ENCODE peak calls at places on chromosomes 12 and 14, in six cellular contexts. J is GM23338, S is HCT116, W is K562, K is GM12878, Y is HepG2. A is an unnamed sample.

GRCh38 chr14:91924871-91925726 is 22.4 kb downstream of the FBLN5 start:
- DNase-seq in W (no peak), K (no peak), Y (no peak), S (no peak), J (peak), A (no peak)

GRCh38 chr12:28563926-28564325 is 373.7 kb downstream of the CCDC91 start:
- DNase-seq in W (no peak), S (no peak), J (no peak), K (no peak), Y (no peak), A (no peak)

GRCh38 chr14:25389948-25390347 is 340.0 kb upstream of the STXBP6 start:
- DNase-seq in J (no peak), Y (no peak), W (no peak), K (no peak), S (no peak), A (peak)

GRCh38 chr12:109777544-109777943 is 55.7 kb downstream of the TRPV4 start:
- DNase-seq in S (no peak), K (peak), Y (peak), J (peak), W (peak), A (peak)

GRCh38 chr14:37223947-37224474 is 26.3 kb downstream of the MIPOL1 start:
- DNase-seq in Y (no peak), S (no peak), J (no peak), K (no peak), W (no peak), A (no peak)

GRCh38 chr12:68042212-68042699 is 53.0 kb downstream of the IFNG-AS1 start:
- DNase-seq in W (no peak), S (no peak), Y (peak), K (peak), J (no peak), A (no peak)

GRCh38 chr12:78441737-78442453 is 422.7 kb upstream of the SYT1 start:
- DNase-seq in S (no peak), J (no peak), Y (no peak), K (no peak), W (no peak), A (no peak)

GRCh38 chr12:51632598-51632997 is 41.6 kb downstream of the SCN8A start:
- DNase-seq in S (no peak), J (no peak), K (no peak), W (no peak), Y (no peak), A (no peak)

GRCh38 chr14:77406086-77406485 is 17.2 kb downstream of the NOXRED1 start:
- DNase-seq in J (no peak), K (no peak), Y (no peak), W (peak), S (no peak), A (no peak)

GRCh38 chr12:123365141-123365917 is 682 bp upstream of the SBNO1 start:
- DNase-seq in Y (peak), S (peak), K (peak), W (peak), J (peak), A (peak)

GRCh38 chr14:68630081-68630571 is 162.7 kb downstream of the ZFP36L1 start:
- DNase-seq in K (no peak), S (no peak), Y (no peak), W (peak), J (no peak), A (no peak)

GRCh38 chr14:68631691-68632590 is 160.9 kb downstream of the ZFP36L1 start:
- DNase-seq in W (no peak), Y (no peak), S (no peak), K (no peak), J (no peak), A (no peak)

GRCh38 chr14:68628605-68629310 is 164.1 kb downstream of the ZFP36L1 start:
- DNase-seq in Y (peak), S (no peak), W (no peak), K (no peak), J (peak), A (no peak)

GRCh38 chr14:68631058-68631690 is 161.7 kb downstream of the ZFP36L1 start:
- DNase-seq in W (no peak), Y (no peak), S (no peak), K (no peak), J (no peak), A (no peak)

GRCh38 chr14:68630611-68631013 is 162.3 kb downstream of the ZFP36L1 start:
- DNase-seq in S (no peak), K (no peak), W (no peak), Y (peak), J (no peak), A (no peak)
- TF ChIP-seq POLR2AphosphoS5 in S (no peak), K (no peak), W (no peak), Y (no peak), J (no peak), A (no peak)

DNA sequence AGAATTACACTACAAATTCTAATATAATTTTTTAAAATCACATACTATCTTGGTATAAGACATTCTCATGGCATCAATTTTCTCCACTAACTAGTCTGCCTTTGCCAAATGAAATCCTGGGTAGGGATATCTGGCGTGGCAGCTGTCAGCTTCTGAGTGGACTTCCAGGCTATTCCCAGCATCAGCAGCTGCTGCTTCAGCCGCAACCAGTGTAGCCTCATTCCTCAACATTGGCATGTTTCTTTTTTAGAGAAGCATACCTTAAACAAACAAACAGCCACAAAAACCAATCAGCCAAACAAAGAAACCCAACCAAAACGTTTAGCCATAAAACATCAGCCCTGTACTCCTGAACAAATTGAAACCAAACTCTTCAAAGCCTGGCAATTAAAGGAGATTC is 235.8 kb downstream of the SSPN start:
- DNase-seq in K (no peak), Y (no peak), S (no peak), J (no peak), W (no peak), A (no peak)
- H3K4me2 ChIP-seq in K (no peak), Y (no peak), S (no peak), J (no peak), W (no peak), A (no peak)

GRCh38 chr12:92144045-92144630 is 1.5 kb downstream of the BTG1 start:
- DNase-seq in S (peak), W (peak), J (peak), Y (peak), K (no peak), A (peak)
- TF ChIP-seq POLR2AphosphoS5 in S (no peak), W (peak), J (no peak), Y (no peak), K (peak), A (no peak)

DNA sequence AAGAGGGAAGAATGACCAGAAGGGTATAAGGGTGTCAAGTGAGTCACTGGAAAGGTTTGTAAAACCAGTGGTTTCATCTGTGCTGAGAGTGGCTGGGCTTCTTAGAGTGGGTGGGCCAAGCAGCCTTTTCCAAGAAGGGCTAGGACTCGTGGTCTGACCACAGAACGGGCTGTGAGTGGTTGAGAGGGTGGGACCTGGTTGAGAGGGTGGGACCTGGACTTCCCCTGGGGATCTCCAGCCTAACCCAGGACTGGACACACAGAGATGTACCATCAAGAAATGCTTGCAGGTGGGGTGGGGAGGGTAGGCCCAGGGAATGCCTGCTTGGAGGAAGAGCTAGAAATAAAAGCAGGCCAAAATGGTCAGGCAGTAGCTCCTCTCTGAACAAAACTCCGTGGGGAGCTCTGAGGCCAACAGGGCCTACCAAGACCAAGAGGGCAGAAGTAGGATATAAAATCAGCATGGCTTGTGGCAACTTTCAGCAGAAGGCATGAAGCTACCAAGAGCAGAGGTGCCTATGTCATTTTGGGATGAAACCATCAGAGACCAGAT is 140.5 kb downstream of the FOXN3 start:
- DNase-seq in K (peak), W (no peak), S (no peak), J (no peak), Y (no peak), A (no peak)
- H3K4me2 ChIP-seq in K (peak), W (no peak), S (no peak), J (no peak), Y (no peak), A (no peak)

GRCh38 chr12:49741882-49742620 is 694 bp downstream of the TMBIM6 start:
- DNase-seq in Y (peak), S (peak), W (peak), K (peak), J (peak), A (peak)
- TF ChIP-seq POLR2AphosphoS5 in Y (no peak), S (no peak), W (peak), K (peak), J (no peak), A (no peak)

DNA sequence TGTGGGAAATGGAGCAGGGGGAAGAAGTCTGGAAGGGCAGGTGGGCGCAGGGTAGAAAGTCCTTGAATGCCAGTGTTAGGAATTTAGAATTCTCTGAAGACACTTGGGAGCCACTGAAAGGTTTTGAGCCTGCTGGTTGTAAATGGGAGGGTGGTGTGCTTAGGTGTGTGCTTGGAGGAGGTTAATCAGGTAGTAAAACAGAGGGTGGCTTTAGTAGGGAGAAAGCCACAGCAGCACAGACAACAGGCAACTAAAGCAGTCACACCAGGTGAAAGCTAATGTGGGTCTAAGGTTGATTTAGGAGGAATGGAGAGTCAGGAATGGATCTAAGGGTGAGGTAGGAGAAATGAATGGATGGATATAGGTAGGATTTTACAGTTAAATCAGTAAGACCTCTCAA is 385.0 kb downstream of the ZFP36L1 start:
- DNase-seq in J (no peak), W (no peak), K (no peak), Y (no peak), S (no peak), A (no peak)
- H3K4me2 ChIP-seq in J (no peak), W (no peak), K (no peak), Y (no peak), S (no peak), A (no peak)

DNA sequence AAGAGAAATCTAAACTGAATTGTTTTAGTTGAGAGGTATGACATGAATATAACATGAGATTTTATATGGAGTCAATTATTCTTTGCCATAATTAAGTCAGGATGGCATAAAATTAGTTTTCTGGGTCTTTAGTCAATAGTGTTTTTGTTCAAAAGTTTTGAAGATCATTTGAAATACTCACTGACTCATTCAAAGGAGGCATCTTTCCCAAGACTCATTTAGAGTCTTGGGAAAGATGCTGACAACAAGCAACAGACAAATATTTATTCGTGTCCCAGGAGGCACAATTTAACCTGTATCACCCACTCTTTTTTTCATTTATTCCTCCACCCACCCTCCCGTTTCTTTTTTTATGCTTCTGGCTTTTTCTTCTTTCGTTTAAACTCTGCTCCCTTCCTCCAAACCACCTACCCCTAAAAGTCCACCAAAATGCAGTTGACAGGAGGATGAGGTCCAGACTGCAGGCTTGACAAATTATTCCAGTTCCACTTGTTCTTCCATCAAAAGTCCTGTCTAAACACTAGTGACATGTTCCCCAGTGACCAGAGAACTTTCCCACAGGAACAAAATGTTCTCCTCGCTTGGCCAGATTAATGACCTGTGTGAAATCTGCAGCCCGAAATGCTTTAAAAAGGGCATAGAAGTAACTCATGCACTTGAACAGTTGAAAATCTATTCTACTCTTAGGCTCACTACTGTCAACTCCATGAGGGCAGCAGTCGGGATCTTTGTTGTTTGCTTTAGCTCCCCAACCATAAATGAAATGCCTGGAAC is 43.3 kb upstream of the CSRP2 start:
- DNase-seq in K (no peak), J (no peak), W (no peak), Y (no peak), S (no peak), A (no peak)
- TF ChIP-seq POLR2AphosphoS5 in K (no peak), J (no peak), W (no peak), Y (no peak), S (no peak), A (no peak)

DNA sequence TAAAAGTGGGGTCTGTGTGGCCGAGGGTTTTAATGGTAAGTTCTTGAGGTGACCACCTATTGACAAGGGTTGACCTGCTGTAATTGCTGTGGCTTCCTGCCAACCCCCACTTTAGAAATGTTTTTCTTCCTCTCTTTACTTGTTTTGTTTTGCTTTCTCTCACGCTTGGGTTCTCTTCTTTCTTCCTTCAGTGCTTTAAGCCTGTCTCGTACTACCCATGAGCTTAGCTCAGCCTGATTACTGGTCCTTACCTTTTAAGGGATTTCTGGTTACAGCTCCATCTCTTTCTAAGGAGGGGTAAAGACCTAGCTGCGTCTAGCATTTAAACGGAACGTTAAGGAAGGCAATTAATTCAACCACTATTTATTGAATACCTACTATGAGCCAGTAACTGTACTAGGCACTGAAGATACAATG is 735 bp upstream of the PPP1R12A start:
- DNase-seq in S (no peak), J (peak), W (no peak), K (peak), Y (peak), A (no peak)
- H3K4me2 ChIP-seq in S (peak), J (peak), W (peak), K (peak), Y (peak), A (peak)